ENCODE peak calls at places on chromosomes 12 and 14, in five cellular contexts. Y is mammary epithelial cell, J is fibroblast of lung, C is IMR-90, F is astrocyte. M is an unnamed sample.

GRCh38 chr12:75345531-75345930 is 11.1 kb downstream of the GLIPR1L1 start:
- DNase-seq in Y (peak), J (no peak), C (peak), F (no peak), M (no peak)

GRCh38 chr12:78157199-78157598 is 326.5 kb downstream of the NAV3 start:
- DNase-seq in Y (peak), J (no peak), C (no peak), F (no peak), M (no peak)

GRCh38 chr12:5692850-5693249 is 252.2 kb downstream of the ANO2 start:
- DNase-seq in Y (no peak), J (no peak), C (no peak), F (no peak), M (no peak)

GRCh38 chr12:58961166-58961565 is 40.9 kb upstream of the LRIG3 start:
- DNase-seq in Y (no peak), J (no peak), C (peak), F (no peak), M (no peak)

GRCh38 chr12:69509308-69509736 is 39.1 kb downstream of the FRS2 start:
- DNase-seq in Y (no peak), J (no peak), C (peak), F (peak), M (no peak)

GRCh38 chr12:6526766-6527525 is 7.4 kb upstream of the GAPDH start:
- DNase-seq in Y (no peak), J (no peak), C (no peak), F (no peak), M (no peak)

GRCh38 chr14:61489932-61490331 is 168.6 kb downstream of the PRKCH start:
- DNase-seq in Y (no peak), J (peak), C (no peak), F (no peak), M (no peak)

GRCh38 chr14:90624228-90624627 is 192.0 kb downstream of the TTC7B start:
- DNase-seq in Y (peak), J (no peak), C (peak), F (peak), M (no peak)

GRCh38 chr14:73684627-73685026 is 29.6 kb downstream of the PNMA1 start:
- DNase-seq in Y (no peak), J (no peak), C (no peak), F (no peak), M (no peak)

GRCh38 chr12:52402873-52403510 is 3.1 kb downstream of the KRT82 start:
- DNase-seq in Y (no peak), J (no peak), C (no peak), F (no peak), M (peak)

DNA sequence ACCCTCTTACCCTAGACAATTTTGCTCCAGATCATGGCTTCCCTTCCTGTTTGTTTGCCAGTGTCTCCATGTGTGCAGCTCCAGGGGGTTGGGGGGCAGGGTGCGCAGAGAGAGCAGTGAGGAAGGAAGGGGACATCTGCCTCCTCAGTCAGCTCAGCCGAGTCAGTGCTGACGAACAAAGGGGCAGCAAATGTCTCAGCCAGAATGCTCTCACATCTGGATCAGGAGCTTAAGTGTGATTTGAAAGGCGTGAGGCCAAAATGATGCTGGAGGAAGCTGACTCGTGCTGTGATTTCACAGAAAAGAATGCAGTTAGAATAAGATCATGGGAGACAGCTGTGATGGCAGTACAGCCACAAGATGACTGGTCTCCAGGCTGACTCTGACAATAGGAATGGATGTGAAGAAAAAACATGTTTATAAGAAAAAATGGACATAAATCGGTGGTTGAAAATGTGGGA is 27.1 kb upstream of the CDK17 start:
- DNase-seq in Y (peak), J (peak), C (peak), F (peak), M (peak)
- H3K27ac ChIP-seq in Y (peak), J (peak), C (peak), F (peak), M (peak)

DNA sequence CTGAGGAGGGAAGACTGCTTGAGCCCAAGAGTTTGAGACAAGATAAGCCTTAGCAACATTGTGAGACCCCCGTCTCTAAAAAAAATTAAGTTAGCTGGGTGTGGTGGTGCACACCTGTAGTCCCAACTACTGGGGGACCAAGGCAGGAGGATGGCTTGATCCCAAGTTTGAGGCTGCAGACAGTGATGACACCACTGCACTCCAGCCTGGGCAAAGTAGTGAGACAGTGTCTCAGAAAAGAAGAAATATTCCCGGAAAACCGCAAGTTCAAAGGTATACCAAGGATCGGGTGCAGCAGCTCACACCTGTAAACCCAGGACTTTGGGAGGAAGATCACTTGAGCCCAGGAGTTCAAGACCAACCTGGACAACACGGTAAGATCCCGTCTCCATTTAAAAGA is 5.8 kb downstream of the PTGES3 start:
- DNase-seq in Y (no peak), J (no peak), C (no peak), F (no peak), M (no peak)
- H3K4me2 ChIP-seq in Y (no peak), J (no peak), C (no peak), F (no peak), M (no peak)

GRCh38 chr14:89621009-89621421 is 204.0 kb upstream of the FOXN3 start:
- DNase-seq in Y (no peak), J (no peak), C (no peak), F (no peak), M (no peak)
- H3K27ac ChIP-seq in Y (no peak), J (no peak), C (no peak), F (no peak), M (no peak)

GRCh38 chr14:91681116-91681515 is 50.8 kb downstream of the CATSPERB start:
- DNase-seq in Y (no peak), J (no peak), C (no peak), F (no peak), M (no peak)
- H3K4me2 ChIP-seq in Y (no peak), J (no peak), C (no peak), F (no peak), M (no peak)

GRCh38 chr14:68637106-68638021 is 155.5 kb downstream of the ZFP36L1 start:
- DNase-seq in Y (no peak), J (peak), C (peak), F (peak), M (peak)
- H3K27ac ChIP-seq in Y (no peak), J (peak), C (peak), F (no peak), M (no peak)

GRCh38 chr12:124904306-124905098 is 9.9 kb downstream of the UBC start:
- DNase-seq in Y (peak), J (peak), C (peak), F (peak), M (peak)
- H3K4me2 ChIP-seq in Y (peak), J (peak), C (peak), F (peak), M (peak)

GRCh38 chr14:70838076-70838475 is 28.8 kb upstream of the MAP3K9 start:
- DNase-seq in Y (no peak), J (no peak), C (no peak), F (no peak), M (no peak)

GRCh38 chr14:70831382-70831781 is 22.1 kb upstream of the MAP3K9 start:
- DNase-seq in Y (no peak), J (no peak), C (no peak), F (no peak), M (no peak)

GRCh38 chr14:70832536-70833305 is 23.4 kb upstream of the MAP3K9 start:
- DNase-seq in Y (no peak), J (peak), C (peak), F (peak), M (no peak)

GRCh38 chr14:70833884-70834283 is 24.6 kb upstream of the MAP3K9 start:
- DNase-seq in Y (no peak), J (no peak), C (no peak), F (no peak), M (no peak)

DNA sequence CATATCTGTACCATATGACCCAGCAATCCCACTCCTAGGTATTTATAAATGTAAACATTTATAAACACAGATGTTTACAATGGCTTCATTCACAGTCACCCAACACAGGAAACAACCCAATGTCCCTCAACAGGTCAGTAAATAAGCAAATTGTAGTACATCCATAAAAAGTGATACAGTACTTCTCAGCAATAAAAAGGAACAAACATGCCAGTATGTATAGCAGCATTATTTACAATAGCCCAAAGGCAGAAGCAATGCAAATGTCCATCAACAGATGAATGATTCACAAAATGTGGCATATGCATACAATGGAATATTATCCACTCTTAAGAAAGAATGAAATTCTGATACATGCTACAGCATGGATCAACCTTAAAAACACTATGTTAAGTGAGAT is 27.6 kb upstream of the MAP3K9 start:
- DNase-seq in Y (no peak), J (no peak), C (no peak), F (no peak), M (no peak)
- H3K27ac ChIP-seq in Y (no peak), J (no peak), C (no peak), F (no peak), M (no peak)

M was measured in osteoblast.